ENCODE peak calls at places on chromosomes 11 and 22, in four cellular contexts. M is neuronal stem cell, O is esophagus squamous epithelium, P is PC-3. T is an unnamed sample.

GRCh38 chr11:57116654-57117053 is 65.1 kb upstream of the LRRC55 start:
- DNase-seq in P (peak; percentile 69), O (no peak), M (no peak), T (peak; percentile 28)

GRCh38 chr11:84069048-84069447 is 782.9 kb upstream of the CCDC90B start:
- DNase-seq in M (no peak), O (no peak), P (no peak), T (no peak)

GRCh38 chr11:95647355-95647754 is 142.2 kb downstream of the FAM76B start:
- DNase-seq in M (no peak), P (no peak), O (no peak), T (no peak)

GRCh38 chr11:14242198-14242597 is 116.8 kb downstream of the RRAS2 start:
- DNase-seq in P (no peak), O (no peak), M (no peak), T (no peak)

GRCh38 chr22:22590136-22590891 is 31.2 kb upstream of the PRAME start:
- DNase-seq in M (no peak), P (no peak), O (no peak), T (no peak)

GRCh38 chr11:62726156-62727006 is 876 bp downstream of the HNRNPUL2 start:
- DNase-seq in M (no peak), O (no peak), P (no peak), T (peak; percentile 7)

GRCh38 chr11:87743002-87743401 is 432.2 kb downstream of the RAB38 start:
- DNase-seq in O (no peak), M (no peak), P (peak; percentile 51), T (no peak)

GRCh38 chr11:73330569-73331093 is 22.6 kb downstream of the ARHGEF17 start:
- DNase-seq in O (no peak), M (no peak), P (peak; percentile 26), T (peak; percentile 32)

GRCh38 chr11:102497061-102497460 is 33.5 kb downstream of the MMP7 start:
- DNase-seq in M (no peak), O (no peak), P (peak; percentile 35), T (no peak)

GRCh38 chr11:351411-351810 is 17.9 kb upstream of the B4GALNT4 start:
- DNase-seq in M (no peak), P (no peak), O (no peak), T (no peak)

GRCh38 chr11:61041755-61042518 is 60.4 kb upstream of the CD5 start:
- DNase-seq in P (peak; percentile 52), M (peak; percentile 35), O (no peak), T (peak; percentile 55)

GRCh38 chr11:76265771-76266241 is 59.5 kb upstream of the WNT11 start:
- DNase-seq in O (no peak), P (no peak), M (no peak), T (no peak)

GRCh38 chr22:17237031-17237668 is 17.9 kb upstream of the ADA2 start:
- DNase-seq in P (no peak), O (no peak), M (no peak), T (no peak)

GRCh38 chr11:74493816-74494630 is 499 bp upstream of the LIPT2 start:
- DNase-seq in O (no peak), P (peak; percentile 80), M (no peak), T (no peak)

GRCh38 chr11:63614136-63614664 is at the start of gene PLAAT3:
- DNase-seq in O (no peak), M (peak; percentile 31), P (peak; percentile 77), T (peak; percentile 77)

GRCh38 chr11:77753230-77753629 is 67.3 kb downstream of the RSF1 start:
- DNase-seq in M (no peak), P (no peak), O (no peak), T (no peak)

GRCh38 chr11:114928260-114928870 is 250.0 kb downstream of the NXPE2 start:
- DNase-seq in M (no peak), P (no peak), O (no peak), T (no peak)

DNA sequence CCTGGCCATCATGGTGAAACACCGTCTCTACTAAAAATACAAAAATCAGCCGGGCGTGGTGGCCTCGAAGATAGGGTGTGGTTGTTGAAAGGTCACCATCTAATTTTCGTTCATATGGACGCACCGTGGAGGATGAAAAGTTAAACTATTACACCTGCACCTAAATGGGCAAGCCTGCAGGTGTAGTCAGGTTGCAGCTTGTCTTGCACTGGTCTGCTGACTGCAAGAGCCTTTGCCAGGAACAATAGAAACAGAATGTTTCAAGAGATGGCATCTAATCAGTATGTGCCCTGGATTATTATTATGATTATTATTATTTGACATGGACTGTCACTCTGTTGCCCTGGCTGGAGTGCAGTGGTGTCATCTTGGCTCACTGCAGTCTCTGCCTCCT is 905 bp downstream of the NADSYN1 start:
- DNase-seq in P (peak; percentile 11), O (no peak), M (no peak), T (no peak)
- H3K4me3 ChIP-seq in P (peak overlapping the region; percentile 99), O (peak overlapping the region; percentile 86), M (no peak overlapping the region), T (peak overlapping the region; percentile 92)

GRCh38 chr22:36563898-36564297 is 34.9 kb upstream of the EIF3D start:
- DNase-seq in M (no peak), O (no peak), P (no peak), T (no peak)
- H3K27me3 ChIP-seq in M (no peaks in the 10 kb centered on the region), O (no peaks in the 10 kb centered on the region), P (no peaks in the 10 kb centered on the region), T (no peaks in the 10 kb centered on the region)

GRCh38 chr22:42500836-42501179 is 18.8 kb downstream of the RRP7A start:
- DNase-seq in P (no peak), M (no peak), O (no peak), T (no peak)

GRCh38 chr22:42500164-42500835 is 19.3 kb downstream of the RRP7A start:
- DNase-seq in M (peak; percentile 65), P (peak; percentile 64), O (peak; percentile 41), T (peak; percentile 45)
- H3K4me3 ChIP-seq in M (peak overlapping the region; percentile 69), P (peak overlapping the region; percentile 47), O (peak overlapping the region; percentile 49), T (no peak overlapping the region)

GRCh38 chr11:2272946-2273280 is 2.5 kb upstream of the ASCL2 start:
- DNase-seq in M (no peak), P (no peak), O (no peak), T (no peak)

GRCh38 chr11:2273311-2273710 is 2.9 kb upstream of the ASCL2 start:
- DNase-seq in M (no peak), O (no peak), P (no peak), T (no peak)

GRCh38 chr11:2272241-2272945 is 2.0 kb upstream of the ASCL2 start:
- DNase-seq in O (no peak), M (no peak), P (no peak), T (no peak)

GRCh38 chr11:2275334-2276279 is 5.2 kb upstream of the ASCL2 start:
- DNase-seq in P (no peak), O (no peak), M (no peak), T (no peak)

GRCh38 chr11:2273771-2274170 is 3.4 kb upstream of the ASCL2 start:
- DNase-seq in M (no peak), O (no peak), P (peak; percentile 10), T (no peak)
- H3K27me3 ChIP-seq in M (peaks cover 33% of the 10 kb centered on the region), O (no peaks in the 10 kb centered on the region), P (peaks cover 8% of the 10 kb centered on the region), T (peaks cover 14% of the 10 kb centered on the region)

GRCh38 chr11:128830290-128830813 is 36.7 kb downstream of the KCNJ1 start:
- DNase-seq in O (no peak), M (no peak), P (no peak), T (no peak)
- H3K4me3 ChIP-seq in O (no peak overlapping the region), M (no peak overlapping the region), P (no peak overlapping the region), T (no peak overlapping the region)

GRCh38 chr11:17827006-17827405 is 92.4 kb downstream of the KCNC1 start:
- DNase-seq in P (peak; percentile 41), M (peak; percentile 21), O (no peak), T (no peak)
- H3K27me3 ChIP-seq in P (no peaks in the 10 kb centered on the region), M (no peaks in the 10 kb centered on the region), O (no peaks in the 10 kb centered on the region), T (no peaks in the 10 kb centered on the region)

GRCh38 chr22:46686221-46686872 is 51.7 kb downstream of the CERK start:
- DNase-seq in M (no peak), P (no peak), O (no peak), T (no peak)
- H3K4me3 ChIP-seq in M (peak overlapping the region; percentile 13), P (no peak overlapping the region), O (no peak overlapping the region), T (no peak overlapping the region)

GRCh38 chr11:133498969-133499368 is 33.3 kb downstream of the OPCML start:
- DNase-seq in M (no peak), P (no peak), O (no peak), T (no peak)
- H3K27me3 ChIP-seq in M (no peaks in the 10 kb centered on the region), P (no peaks in the 10 kb centered on the region), O (no peaks in the 10 kb centered on the region), T (peaks cover under 1% of the 10 kb centered on the region)

DNA sequence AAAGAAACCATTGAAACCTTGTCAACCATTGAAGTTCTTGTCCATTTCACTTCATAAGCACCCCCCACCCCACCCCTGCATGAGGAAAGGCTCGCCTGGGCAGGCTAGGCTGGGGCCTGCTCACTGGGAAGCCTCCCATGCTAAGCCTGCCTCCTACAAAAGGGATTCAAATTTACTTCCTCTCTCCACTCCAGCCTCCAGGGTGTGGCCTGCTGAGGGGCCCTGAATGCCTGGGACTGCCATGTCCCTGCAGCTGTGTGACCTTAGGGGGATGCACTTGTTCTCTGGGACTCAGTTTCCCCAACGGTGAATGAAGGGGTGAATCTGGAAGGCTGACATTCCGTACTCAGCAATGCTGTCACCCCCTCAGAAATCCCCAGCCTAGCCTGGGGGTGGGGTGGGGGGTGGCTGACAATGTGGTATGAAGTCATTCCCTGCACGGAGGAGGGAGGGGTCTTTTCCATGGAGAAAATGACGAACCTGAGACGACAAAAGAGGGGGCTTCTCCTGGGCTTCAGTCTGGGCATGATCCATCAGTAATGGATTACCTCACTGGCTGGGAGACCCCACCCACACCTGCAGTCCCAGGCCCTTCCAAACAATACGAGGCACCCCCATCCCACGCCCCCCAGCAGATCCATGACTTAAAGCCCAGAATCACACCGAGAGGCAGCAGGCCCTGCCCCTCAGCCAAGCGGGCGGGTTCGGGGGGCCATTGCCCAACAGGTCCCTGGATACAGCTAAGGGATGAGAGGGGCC is 1.1 kb downstream of the KIAA0930 start:
- DNase-seq in M (no peak), O (no peak), P (no peak), T (no peak)
- H3K4me3 ChIP-seq in M (peak overlapping the region; percentile 92), O (peak overlapping the region; percentile 76), P (peak overlapping the region; percentile 86), T (peak overlapping the region; percentile 57)

GRCh38 chr11:66438504-66439466 is at the start of gene MRPL11:
- DNase-seq in O (peak; percentile 42), P (peak; percentile 99), M (peak; percentile 87), T (peak; percentile 89)

GRCh38 chr11:66438009-66438503 is 592 bp downstream of the MRPL11 start:
- DNase-seq in O (no peak), M (no peak), P (no peak), T (no peak)

GRCh38 chr11:66448523-66448922 is 9.9 kb upstream of the MRPL11 start:
- DNase-seq in O (no peak), P (no peak), M (no peak), T (no peak)

GRCh38 chr11:66443602-66444001 is 5.0 kb upstream of the MRPL11 start:
- DNase-seq in P (peak; percentile 98), O (no peak), M (no peak), T (peak; percentile 55)
- H3K27me3 ChIP-seq in P (no peaks in the 10 kb centered on the region), O (no peaks in the 10 kb centered on the region), M (no peaks in the 10 kb centered on the region), T (no peaks in the 10 kb centered on the region)

T was measured in MG63.